ENCODE peak calls at places on chromosomes 4 and X, in seven cellular contexts. L is transverse colon, T is tibial nerve, R is K562, S is vagina, Q is sigmoid colon, Z is HCT116. Y is an unnamed sample. For H3K4me1, the result is how much of the 10 kb centered on the place peaks cover.

GRCh38 chr4:43846111-43846587 is 602.5 kb downstream of the KCTD8 start:
- DNase-seq in L (no peak), T (no peak), R (no peak), S (no peak), Q (no peak), Z (no peak), Y (peak)

GRCh38 chr4:83036991-83037390 is 2.0 kb downstream of the COPS4 start:
- DNase-seq in L (no peak), T (no peak), R (no peak), S (no peak), Q (no peak), Z (no peak), Y (no peak)

GRCh38 chr4:62644372-62644771 is 1444.2 kb downstream of the ADGRL3 start:
- DNase-seq in L (peak), T (no peak), R (no peak), S (no peak), Q (no peak), Z (no peak), Y (no peak)

GRCh38 chr4:94508841-94509240 is 57.1 kb downstream of the PDLIM5 start:
- DNase-seq in L (no peak), T (no peak), R (no peak), S (no peak), Q (no peak), Z (no peak), Y (no peak)

GRCh38 chr4:111510535-111510934 is 634.7 kb upstream of the FAM241A start:
- DNase-seq in L (no peak), T (no peak), R (no peak), S (no peak), Q (no peak), Z (no peak), Y (no peak)

GRCh38 chr4:5821665-5822358 is 71.1 kb downstream of the CRMP1 start:
- DNase-seq in L (no peak), T (no peak), R (peak), S (no peak), Q (no peak), Z (peak), Y (peak)

GRCh38 chr4:106365613-106366012 is 3.0 kb downstream of the GIMD1 start:
- DNase-seq in L (no peak), T (no peak), R (no peak), S (no peak), Q (no peak), Z (no peak), Y (no peak)

GRCh38 chr4:112552668-112553067 is 36.7 kb upstream of the NEUROG2 start:
- DNase-seq in L (no peak), T (no peak), R (no peak), S (no peak), Q (no peak), Z (peak), Y (no peak)

GRCh38 chr4:52103314-52103713 is 52.2 kb downstream of the SPATA18 start:
- DNase-seq in L (no peak), T (no peak), R (no peak), S (no peak), Q (no peak), Z (no peak), Y (no peak)

GRCh38 chrX:24918715-24919114 is 97.0 kb downstream of the ARX start:
- DNase-seq in L (no peak), T (no peak), R (no peak), S (no peak), Q (no peak), Z (no peak), Y (no peak)

GRCh38 chr4:188941524-188942109 is 802.4 kb downstream of the TRIML1 start:
- DNase-seq in L (no peak), T (no peak), R (no peak), S (no peak), Q (no peak), Z (peak), Y (no peak)

GRCh38 chr4:87570290-87570689 is 38.0 kb upstream of the DSPP start:
- DNase-seq in L (no peak), T (no peak), R (no peak), S (no peak), Q (no peak), Z (no peak), Y (no peak)

GRCh38 chr4:6596948-6597347 is 22.0 kb downstream of the MAN2B2 start:
- DNase-seq in L (no peak), T (no peak), R (no peak), S (no peak), Q (no peak), Z (no peak), Y (peak)

GRCh38 chr4:16858275-16858752 is 40.1 kb downstream of the LDB2 start:
- DNase-seq in L (no peak), T (no peak), R (no peak), S (no peak), Q (no peak), Z (no peak), Y (no peak)

GRCh38 chr4:110671679-110672078 is 48.8 kb upstream of the PITX2 start:
- DNase-seq in L (peak), T (no peak), R (no peak), S (no peak), Q (no peak), Z (no peak), Y (no peak)

GRCh38 chr4:47606482-47606881 is 121.4 kb downstream of the ATP10D start:
- DNase-seq in L (no peak), T (no peak), R (no peak), S (no peak), Q (no peak), Z (no peak), Y (no peak)

GRCh38 chrX:119495734-119496520 is 27.7 kb downstream of the SLC25A5 start:
- DNase-seq in L (peak), T (no peak), R (no peak), S (no peak), Q (peak), Z (no peak), Y (no peak)

GRCh38 chr4:21451032-21451431 is 497.5 kb downstream of the KCNIP4 start:
- DNase-seq in L (no peak), T (no peak), R (no peak), S (no peak), Q (no peak), Z (no peak), Y (no peak)

GRCh38 chr4:159498371-159499115 is 395.7 kb downstream of the RAPGEF2 start:
- DNase-seq in L (no peak), T (no peak), R (no peak), S (no peak), Q (no peak), Z (no peak), Y (no peak)

GRCh38 chr4:14787894-14788293 is 214.4 kb upstream of the CPEB2 start:
- DNase-seq in L (peak), T (no peak), R (no peak), S (no peak), Q (no peak), Z (no peak), Y (peak)

GRCh38 chrX:24241822-24242648 is 71.8 kb downstream of the SUPT20HL2 start:
- DNase-seq in L (no peak), T (no peak), R (peak), S (no peak), Q (no peak), Z (no peak), Y (no peak)

GRCh38 chr4:3644849-3645627 is 112.8 kb upstream of the LRPAP1 start:
- DNase-seq in L (no peak), T (no peak), R (peak), S (no peak), Q (no peak), Z (no peak), Y (no peak)

GRCh38 chr4:108774809-108775530 is 12.1 kb upstream of the ETNPPL start:
- DNase-seq in L (no peak), T (no peak), R (no peak), S (no peak), Q (no peak), Z (peak), Y (peak)

GRCh38 chr4:33924801-33925200 is 2319.5 kb downstream of the ARAP2 start:
- DNase-seq in L (no peak), T (no peak), R (no peak), S (no peak), Q (no peak), Z (no peak), Y (no peak)

GRCh38 chrX:133999013-133999705 is 13.8 kb upstream of the GPC3 start:
- DNase-seq in L (no peak), T (peak), R (no peak), S (no peak), Q (peak), Z (no peak), Y (no peak)

GRCh38 chrX:102341867-102342266 is 94.9 kb downstream of the NXF2 start:
- DNase-seq in L (no peak), T (no peak), R (no peak), S (no peak), Q (no peak), Z (no peak), Y (no peak)

GRCh38 chr4:52638717-52639116 is 20.4 kb downstream of the USP46 start:
- DNase-seq in L (no peak), T (no peak), R (no peak), S (no peak), Q (no peak), Z (no peak), Y (no peak)

GRCh38 chr4:103936653-103937145 is 216.9 kb upstream of the TACR3 start:
- DNase-seq in L (no peak), T (no peak), R (no peak), S (no peak), Q (no peak), Z (no peak), Y (no peak)

GRCh38 chrX:63506320-63506719 is 155.2 kb upstream of the SPIN4 start:
- DNase-seq in L (no peak), T (no peak), R (no peak), S (no peak), Q (no peak), Z (peak), Y (no peak)

GRCh38 chr4:57068237-57068981 is 41.8 kb downstream of the IGFBP7 start:
- DNase-seq in L (no peak), T (no peak), R (no peak), S (no peak), Q (no peak), Z (no peak), Y (no peak)
- H3K4me1 ChIP-seq in L (under half), T (under half), R (under half), S (under half), Q (under half), Z (under half), Y (under half)

GRCh38 chr4:100738388-100739165 is 220.8 kb upstream of the EMCN start:
- DNase-seq in L (peak), T (peak), R (no peak), S (no peak), Q (peak), Z (peak), Y (no peak)

GRCh38 chr4:100742045-100742444 is 224.2 kb upstream of the EMCN start:
- DNase-seq in L (no peak), T (no peak), R (no peak), S (no peak), Q (no peak), Z (peak), Y (no peak)

DNA sequence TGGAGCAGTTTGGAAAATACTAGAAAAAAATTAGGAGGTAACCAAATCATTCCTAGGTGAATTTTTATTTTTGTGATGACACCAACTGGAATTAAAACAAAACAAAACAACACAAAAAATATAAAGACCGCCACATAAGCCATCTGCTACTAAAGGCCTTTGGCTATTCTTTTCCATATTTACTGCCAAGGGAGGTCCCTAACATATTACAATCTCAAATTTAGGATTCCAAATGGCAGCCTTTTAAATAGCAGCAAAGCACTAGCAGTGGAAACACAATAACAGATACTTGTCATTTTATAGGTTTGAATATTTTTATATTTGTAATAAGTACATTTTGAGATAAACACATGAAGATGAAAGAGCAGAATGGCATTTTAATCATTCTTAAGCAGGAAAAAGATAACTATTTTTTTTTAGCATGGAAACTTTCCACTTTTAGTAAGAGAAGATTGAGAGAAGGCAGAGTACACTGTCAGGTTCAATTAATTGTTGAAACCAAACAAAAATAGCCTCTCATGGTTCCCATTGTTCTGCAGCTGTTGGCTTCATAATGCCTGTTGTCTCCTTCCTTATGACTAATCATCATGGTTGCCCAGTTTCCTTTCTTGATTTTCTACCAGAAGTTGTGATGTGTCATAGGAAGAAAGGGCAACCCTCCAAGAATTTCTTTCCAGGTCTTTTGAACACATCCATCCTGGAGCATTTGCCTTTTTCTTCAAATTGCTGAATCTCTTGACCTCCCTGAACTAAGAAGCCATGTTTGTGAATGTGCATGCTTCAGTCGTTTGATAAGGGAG is 219.0 kb upstream of the EMCN start:
- DNase-seq in L (no peak), T (peak), R (no peak), S (no peak), Q (no peak), Z (peak), Y (no peak)
- TF ChIP-seq POLR2A in L (no peak), T (no peak), R (no peak), S (no peak), Q (no peak), Z (no peak), Y (no peak)

DNA sequence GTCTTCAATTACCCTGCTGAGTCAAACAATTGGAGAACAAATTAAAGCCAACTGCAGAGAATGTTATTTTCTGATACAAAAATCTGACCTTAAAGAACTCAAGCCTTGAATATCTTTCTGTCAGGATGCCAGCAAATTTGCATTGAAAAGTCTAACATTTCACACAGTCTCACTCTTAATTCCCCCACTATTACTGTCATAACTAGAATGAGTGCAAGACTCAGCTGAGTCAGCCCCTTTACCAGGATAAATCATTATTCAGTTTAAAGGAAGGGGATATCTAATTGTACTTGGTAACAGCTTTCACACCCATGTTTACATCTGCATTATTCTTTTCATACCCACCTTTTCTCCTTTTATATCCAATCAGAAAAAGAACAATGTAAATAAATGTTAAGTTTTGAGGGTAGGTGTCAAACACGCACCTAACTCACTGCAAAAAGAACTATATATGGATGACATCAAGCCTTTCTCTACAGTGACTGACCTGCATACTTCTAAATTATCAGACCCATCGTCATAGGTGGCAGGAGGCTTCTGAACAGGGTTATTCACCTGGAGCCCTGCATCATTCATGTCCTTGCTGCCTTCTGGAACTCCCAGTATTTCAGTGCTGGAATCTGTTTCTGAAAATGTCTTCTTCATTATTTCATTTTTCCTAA is 117.4 kb downstream of the TMA16 start:
- DNase-seq in L (no peak), T (no peak), R (no peak), S (no peak), Q (no peak), Z (no peak), Y (no peak)
- H3K4me1 ChIP-seq in L (under half), T (under half), R (under half), S (under half), Q (under half), Z (under half), Y (under half)

GRCh38 chr4:184536070-184536880 is 61.9 kb upstream of the IRF2 start:
- DNase-seq in L (peak), T (no peak), R (no peak), S (no peak), Q (no peak), Z (no peak), Y (no peak)
- TF ChIP-seq POLR2A in L (no peak), T (no peak), R (no peak), S (no peak), Q (no peak), Z (no peak), Y (no peak)

DNA sequence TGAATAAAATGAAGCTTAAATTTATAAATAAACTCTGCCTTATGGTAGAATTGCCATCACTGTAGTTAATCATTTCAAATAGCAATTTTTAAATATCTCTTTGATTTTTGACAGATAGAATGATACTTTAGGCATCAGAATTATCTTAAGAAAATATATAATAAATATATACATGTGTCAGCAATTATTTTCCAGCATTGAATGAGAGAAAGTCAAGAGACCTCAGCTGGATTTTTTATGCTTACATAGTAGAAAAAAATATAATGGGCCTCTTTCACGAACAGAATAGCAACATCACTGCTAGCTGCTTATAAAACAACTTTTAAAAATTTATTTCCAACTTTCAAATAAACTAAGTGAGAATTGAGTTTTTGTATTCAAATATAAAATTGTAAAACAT is 424.0 kb upstream of the MAGEB16 start:
- DNase-seq in L (no peak), T (no peak), R (no peak), S (no peak), Q (no peak), Z (no peak), Y (no peak)
- H3K4me1 ChIP-seq in L (under half), T (under half), R (under half), S (under half), Q (under half), Z (under half), Y (under half)

GRCh38 chr4:39050590-39050989 is 11.4 kb upstream of the KLHL5 start:
- DNase-seq in L (no peak), T (no peak), R (no peak), S (no peak), Q (no peak), Z (no peak), Y (no peak)
- TF ChIP-seq POLR2A in L (no peak), T (no peak), R (no peak), S (no peak), Q (no peak), Z (no peak), Y (no peak)

DNA sequence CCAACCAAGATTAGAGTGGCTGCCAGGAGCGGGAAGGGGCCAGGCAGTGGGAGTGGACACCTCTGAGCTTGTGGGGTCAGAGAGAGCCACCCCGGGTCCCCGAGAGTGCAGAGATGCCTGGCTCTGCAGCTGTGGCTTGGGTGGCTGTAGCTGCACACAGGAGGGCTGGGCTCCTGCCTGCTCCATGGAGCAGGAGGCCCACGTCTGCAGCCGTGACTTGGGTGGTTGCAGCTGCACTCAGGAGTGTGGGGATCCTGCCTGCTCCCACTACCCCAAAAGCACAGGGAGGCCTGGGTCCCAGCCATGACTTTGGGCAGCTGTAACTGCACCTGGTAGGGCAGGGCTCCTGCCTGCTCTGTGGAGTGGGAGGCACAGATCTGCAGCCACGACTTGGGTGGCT is 28.7 kb upstream of the DIPK2B start:
- DNase-seq in L (no peak), T (no peak), R (no peak), S (no peak), Q (no peak), Z (no peak), Y (peak)
- H3K4me1 ChIP-seq in L (under half), T (under half), R (under half), S (under half), Q (under half), Z (under half), Y (under half)

Y was measured in upper lobe of left lung.